ENCODE peak calls at places on chromosomes 1 and 21, in five cellular contexts. T is aorta, J is thoracic aorta, V is AG04450, I is H7. F is an unnamed sample.

GRCh38 chr1:201515062-201515750 is 8.3 kb upstream of the CSRP1 start:
- DNase-seq in T (no peak), J (no peak), V (no peak), I (no peak), F (no peak)

GRCh38 chr1:67545364-67545763 is 115.2 kb upstream of the SERBP1 start:
- DNase-seq in T (no peak), J (no peak), V (no peak), I (no peak), F (no peak)

GRCh38 chr1:188652678-188653077 is 1823.9 kb downstream of the PLA2G4A start:
- DNase-seq in T (no peak), J (no peak), V (peak; percentile 8), I (no peak), F (no peak)

GRCh38 chr21:31180256-31181088 is 142.2 kb upstream of the KRTAP19-8 start:
- DNase-seq in T (no peak), J (no peak), V (no peak), I (peak; percentile 43), F (no peak)

GRCh38 chr1:201737350-201738060 is 91.5 kb upstream of the IPO9 start:
- DNase-seq in T (no peak), J (no peak), V (no peak), I (peak; percentile 76), F (peak; percentile 85)

GRCh38 chr21:34029724-34030528 is 43.5 kb upstream of the MRPS6 start:
- DNase-seq in T (peak; percentile 53), J (no peak), V (peak; percentile 16), I (peak; percentile 67), F (peak; percentile 78)

GRCh38 chr1:167762061-167762746 is 40.4 kb downstream of the MPZL1 start:
- DNase-seq in T (no peak), J (no peak), V (no peak), I (no peak), F (no peak)

GRCh38 chr1:38923607-38924006 is 18.0 kb downstream of the RHBDL2 start:
- DNase-seq in T (no peak), J (no peak), V (no peak), I (no peak), F (no peak)

GRCh38 chr21:40768056-40768455 is 78.9 kb downstream of the DSCAM start:
- DNase-seq in T (no peak), J (no peak), V (no peak), I (no peak), F (no peak)

GRCh38 chr1:30662291-30662840 is 61.0 kb downstream of the MATN1 start:
- DNase-seq in T (no peak), J (no peak), V (no peak), I (peak; percentile 51), F (no peak)

GRCh38 chr1:221022331-221022730 is 143.1 kb downstream of the HLX start:
- DNase-seq in T (no peak), J (no peak), V (no peak), I (no peak), F (no peak)

GRCh38 chr1:206933333-206933945 is 11.7 kb upstream of the FCMR start:
- DNase-seq in T (peak; percentile 76), J (no peak), V (no peak), I (peak; percentile 91), F (no peak)

GRCh38 chr1:7554343-7555270 is 216.5 kb upstream of the VAMP3 start:
- DNase-seq in T (no peak), J (no peak), V (no peak), I (no peak), F (no peak)

GRCh38 chr21:14942801-14943490 is 121.9 kb downstream of the NRIP1 start:
- DNase-seq in T (no peak), J (no peak), V (peak; percentile 23), I (no peak), F (no peak)

GRCh38 chr1:248611883-248612282 is 14.4 kb upstream of the OR2T10 start:
- DNase-seq in T (no peak), J (no peak), V (no peak), I (no peak), F (no peak)

GRCh38 chr1:17572264-17572985 is 32.9 kb downstream of the ARHGEF10L start:
- DNase-seq in T (no peak), J (no peak), V (no peak), I (peak; percentile 89), F (no peak)

GRCh38 chr1:107900083-107900945 is 64.7 kb downstream of the VAV3 start:
- DNase-seq in T (no peak), J (no peak), V (no peak), I (no peak), F (no peak)

GRCh38 chr1:25174363-25174729 is 58.0 kb downstream of the SYF2 start:
- DNase-seq in T (no peak), J (no peak), V (no peak), I (no peak), F (no peak)

GRCh38 chr1:230750986-230751625 is 3.9 kb downstream of the CAPN9 start:
- DNase-seq in T (no peak), J (no peak), V (no peak), I (no peak), F (no peak)

GRCh38 chr1:221816899-221817298 is 75.0 kb upstream of the DUSP10 start:
- DNase-seq in T (no peak), J (no peak), V (peak; percentile 91), I (no peak), F (no peak)

GRCh38 chr1:168293372-168293771 is 12.7 kb downstream of the TBX19 start:
- DNase-seq in T (no peak), J (no peak), V (no peak), I (no peak), F (no peak)

GRCh38 chr1:230542054-230542453 is 100.2 kb upstream of the COG2 start:
- DNase-seq in T (no peak), J (no peak), V (no peak), I (no peak), F (no peak)

GRCh38 chr1:55541296-55541695 is 326.1 kb upstream of the USP24 start:
- DNase-seq in T (no peak), J (no peak), V (no peak), I (no peak), F (no peak)

GRCh38 chr1:186236921-186237320 is 138.1 kb downstream of the TPR start:
- DNase-seq in T (no peak), J (no peak), V (peak; percentile 72), I (no peak), F (no peak)

GRCh38 chr1:30024411-30025195 is 698.8 kb downstream of the MATN1 start:
- DNase-seq in T (no peak), J (no peak), V (no peak), I (no peak), F (no peak)

GRCh38 chr1:203408485-203409229 is 57.7 kb upstream of the FMOD start:
- DNase-seq in T (peak; percentile 95), J (peak; percentile 68), V (peak; percentile 42), I (no peak), F (peak; percentile 80)

GRCh38 chr1:26035959-26036755 is 9.8 kb downstream of the SLC30A2 start:
- DNase-seq in T (peak; percentile 85), J (peak; percentile 33), V (peak; percentile 23), I (peak; percentile 98), F (peak; percentile 74)

GRCh38 chr1:89547563-89548485 is 23.2 kb downstream of the LRRC8B start:
- DNase-seq in T (no peak), J (no peak), V (no peak), I (no peak), F (no peak)

GRCh38 chr21:30194701-30195299 is 21.1 kb downstream of the CLDN8 start:
- DNase-seq in T (no peak), J (no peak), V (no peak), I (peak; percentile 11), F (no peak)

GRCh38 chr1:82395450-82395849 is 594.7 kb downstream of the ADGRL2 start:
- DNase-seq in T (no peak), J (no peak), V (no peak), I (no peak), F (no peak)

GRCh38 chr1:110872745-110873435 is at the start of gene CD53:
- DNase-seq in T (peak; percentile 47), J (no peak), V (no peak), I (no peak), F (no peak)

GRCh38 chr21:32713726-32714125 is 14.1 kb downstream of the SYNJ1 start:
- DNase-seq in T (no peak), J (no peak), V (no peak), I (no peak), F (no peak)

DNA sequence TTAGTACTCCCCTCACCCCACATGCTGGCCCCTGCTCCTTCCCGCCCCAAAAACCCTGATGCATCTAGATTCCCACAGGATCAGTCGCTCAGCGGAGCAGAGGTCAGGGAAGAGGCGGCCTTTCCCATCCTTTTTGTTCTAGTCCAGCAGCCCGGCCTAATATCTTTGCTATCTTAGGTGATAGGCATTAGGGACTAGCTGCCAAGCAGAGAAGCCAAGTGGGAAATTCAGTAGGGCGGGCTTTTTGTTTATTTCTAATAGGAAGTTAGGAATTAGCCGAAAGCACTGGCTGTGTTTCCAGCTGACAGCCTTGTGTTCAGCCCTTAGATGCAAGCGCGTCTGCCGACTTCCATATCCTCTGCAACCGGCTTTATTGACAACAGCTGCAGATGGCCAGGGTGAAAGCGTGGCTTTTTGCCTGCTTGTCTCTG is 59.0 kb upstream of the BCAR3 start:
- DNase-seq in T (no peak), J (no peak), V (no peak), I (no peak), F (no peak)
- H3K4me3 ChIP-seq in T (no peak overlapping the region), J (no peak overlapping the region), V (no peak overlapping the region), I (no peak overlapping the region), F (no peak overlapping the region)

DNA sequence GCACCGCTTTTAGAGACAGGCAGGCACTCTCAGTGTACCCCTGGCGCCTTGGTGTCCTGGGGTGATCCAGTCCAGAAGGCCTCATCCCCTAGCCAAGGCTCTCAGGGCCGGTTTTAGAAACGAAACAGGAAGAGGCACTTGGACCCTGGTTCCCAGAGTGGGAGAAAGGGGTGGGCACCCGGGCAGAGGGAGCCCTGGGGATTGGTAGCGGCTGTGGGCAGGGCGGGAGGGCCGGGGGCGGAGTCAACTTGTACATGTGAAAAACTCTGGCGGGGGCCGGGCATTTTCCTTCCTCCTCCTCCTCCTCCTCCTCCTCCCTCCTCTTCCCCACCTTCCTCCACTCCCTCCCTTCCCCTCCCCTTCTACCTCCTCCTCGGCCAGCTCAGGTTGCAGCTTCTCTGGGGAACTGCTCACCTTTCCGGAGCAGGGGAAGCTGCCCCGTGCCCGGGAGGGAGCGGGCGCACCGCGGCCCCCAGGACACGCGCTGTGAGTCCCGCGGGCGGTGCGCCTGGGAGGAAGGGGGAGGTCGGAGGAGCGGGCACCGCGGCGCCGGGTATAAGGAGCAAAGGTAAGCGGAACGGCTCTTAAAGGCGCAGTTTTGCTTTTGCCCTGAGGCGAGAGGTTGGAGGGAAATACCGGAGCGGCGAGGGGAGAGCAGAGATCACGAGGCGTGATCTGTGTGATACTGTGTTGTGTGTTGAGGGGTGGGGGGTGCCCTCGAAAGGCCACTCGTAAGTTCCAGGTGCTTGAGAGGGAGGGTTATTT is at the start of gene CDK18:
- DNase-seq in T (peak; percentile 92), J (peak; percentile 41), V (no peak), I (peak; percentile 95), F (peak; percentile 94)
- H3K27me3 ChIP-seq in T (no peaks in the 10 kb centered on the region), J (no peaks in the 10 kb centered on the region), V (peaks cover 54% of the 10 kb centered on the region), I (no peaks in the 10 kb centered on the region), F (no peaks in the 10 kb centered on the region)

GRCh38 chr1:2429780-2430591 is 17.6 kb upstream of the PEX10 start:
- DNase-seq in T (no peak), J (no peak), V (no peak), I (peak; percentile 88), F (no peak)
- H3K4me3 ChIP-seq in T (no peak overlapping the region), J (no peak overlapping the region), V (no peak overlapping the region), I (no peak overlapping the region), F (no peak overlapping the region)

DNA sequence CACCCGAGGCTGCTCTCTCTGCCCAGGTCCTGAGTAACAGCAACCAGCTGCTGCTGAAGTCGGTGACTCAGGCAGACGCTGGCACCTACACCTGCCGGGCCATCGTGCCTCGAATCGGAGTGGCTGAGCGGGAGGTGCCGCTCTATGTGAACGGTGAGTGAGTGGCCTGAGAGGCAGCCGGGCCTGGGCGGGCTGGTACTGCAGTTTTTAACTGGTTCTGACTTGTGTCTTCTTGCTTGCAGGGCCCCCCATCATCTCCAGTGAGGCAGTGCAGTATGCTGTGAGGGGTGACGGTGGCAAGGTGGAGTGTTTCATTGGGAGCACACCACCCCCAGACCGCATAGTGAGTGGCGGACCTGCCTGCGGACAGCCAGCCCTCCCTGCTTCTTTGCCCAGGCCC is 91.2 kb upstream of the CD1D start:
- DNase-seq in T (no peak), J (no peak), V (no peak), I (no peak), F (no peak)
- H3K27me3 ChIP-seq in T (no peaks in the 10 kb centered on the region), J (no peaks in the 10 kb centered on the region), V (no peaks in the 10 kb centered on the region), I (no peaks in the 10 kb centered on the region), F (no peaks in the 10 kb centered on the region)

F was measured in dorsolateral prefrontal cortex.